ENCODE peak calls at places on chromosomes 5 and 9, in six cellular contexts. One of them, this sample, is unnamed.

GRCh38 chr5:120901199-120901598 is 437.1 kb downstream of the PRR16 start:
- DNase-seq in GM23338: no peak
- DNase-seq in breast epithelium: no peak
- DNase-seq in HepG2: no peak
- DNase-seq in transverse colon: no peak
- DNase-seq in HCT116: no peak
- DNase-seq in this sample: no peak

GRCh38 chr5:169037478-169037877 is 263.5 kb downstream of the SLIT3 start:
- DNase-seq in GM23338: no peak
- DNase-seq in breast epithelium: no peak
- DNase-seq in HepG2: no peak
- DNase-seq in transverse colon: no peak
- DNase-seq in HCT116: no peak
- DNase-seq in this sample: no peak

GRCh38 chr5:90233496-90233895 is 176.1 kb downstream of the CETN3 start:
- DNase-seq in GM23338: no peak
- DNase-seq in breast epithelium: no peak
- DNase-seq in HepG2: no peak
- DNase-seq in transverse colon: no peak
- DNase-seq in HCT116: no peak
- DNase-seq in this sample: no peak

GRCh38 chr5:126852104-126852531 is 75.2 kb downstream of the LMNB1 start:
- DNase-seq in GM23338: peak; percentile 43
- DNase-seq in breast epithelium: no peak
- DNase-seq in HepG2: no peak
- DNase-seq in transverse colon: no peak
- DNase-seq in HCT116: no peak
- DNase-seq in this sample: no peak

GRCh38 chr5:123285122-123286011 is 137.8 kb downstream of the CEP120 start:
- DNase-seq in GM23338: peak; percentile 64
- DNase-seq in breast epithelium: no peak
- DNase-seq in HepG2: no peak
- DNase-seq in transverse colon: no peak
- DNase-seq in HCT116: no peak
- DNase-seq in this sample: no peak

GRCh38 chr5:74174366-74174765 is 466.2 kb downstream of the ENC1 start:
- DNase-seq in GM23338: no peak
- DNase-seq in breast epithelium: no peak
- DNase-seq in HepG2: no peak
- DNase-seq in transverse colon: no peak
- DNase-seq in HCT116: no peak
- DNase-seq in this sample: no peak

GRCh38 chr5:54309237-54309636 is 1.1 kb downstream of the ARL15 start:
- DNase-seq in GM23338: no peak
- DNase-seq in breast epithelium: no peak
- DNase-seq in HepG2: no peak
- DNase-seq in transverse colon: no peak
- DNase-seq in HCT116: no peak
- DNase-seq in this sample: no peak

GRCh38 chr9:4114569-4115505 is 185.0 kb downstream of the GLIS3 start:
- DNase-seq in GM23338: no peak
- DNase-seq in breast epithelium: no peak
- DNase-seq in HepG2: no peak
- DNase-seq in transverse colon: no peak
- DNase-seq in HCT116: no peak
- DNase-seq in this sample: no peak

GRCh38 chr5:177336112-177336511 is 15.4 kb downstream of the LMAN2 start:
- DNase-seq in GM23338: peak; percentile 49
- DNase-seq in breast epithelium: no peak
- DNase-seq in HepG2: peak; percentile 50
- DNase-seq in transverse colon: no peak
- DNase-seq in HCT116: peak; percentile 24
- DNase-seq in this sample: no peak

DNA sequence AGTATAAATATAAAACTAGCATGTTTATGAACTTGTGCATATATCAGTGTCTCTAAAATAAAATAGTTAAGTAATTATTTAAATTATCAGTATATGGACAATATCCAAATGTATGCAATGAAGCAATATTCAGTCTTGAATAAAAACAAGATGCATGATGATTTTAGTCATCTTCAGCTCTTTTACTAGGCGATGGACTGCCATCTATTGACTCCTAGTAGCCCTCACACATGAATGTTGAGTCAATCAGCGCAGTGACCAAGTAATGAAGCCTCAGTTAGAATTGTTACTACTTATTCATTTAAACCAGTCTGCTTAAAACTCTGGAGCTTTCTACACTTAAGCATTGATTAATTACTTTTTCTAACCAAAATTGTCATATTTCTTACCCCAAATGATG is 92.9 kb upstream of the GRHPR start:
- DNase-seq in GM23338: peak; percentile 32
- DNase-seq in breast epithelium: no peak
- DNase-seq in HepG2: no peak
- DNase-seq in transverse colon: no peak
- DNase-seq in HCT116: no peak
- DNase-seq in this sample: peak; percentile 20
- TF ChIP-seq CTCF in GM23338: peak; percentile 58
- TF ChIP-seq CTCF in breast epithelium: no peak
- TF ChIP-seq CTCF in HepG2: peak; percentile 49
- TF ChIP-seq CTCF in transverse colon: no peak
- TF ChIP-seq CTCF in HCT116: peak; percentile 14
- TF ChIP-seq CTCF in this sample: peak; percentile 67

DNA sequence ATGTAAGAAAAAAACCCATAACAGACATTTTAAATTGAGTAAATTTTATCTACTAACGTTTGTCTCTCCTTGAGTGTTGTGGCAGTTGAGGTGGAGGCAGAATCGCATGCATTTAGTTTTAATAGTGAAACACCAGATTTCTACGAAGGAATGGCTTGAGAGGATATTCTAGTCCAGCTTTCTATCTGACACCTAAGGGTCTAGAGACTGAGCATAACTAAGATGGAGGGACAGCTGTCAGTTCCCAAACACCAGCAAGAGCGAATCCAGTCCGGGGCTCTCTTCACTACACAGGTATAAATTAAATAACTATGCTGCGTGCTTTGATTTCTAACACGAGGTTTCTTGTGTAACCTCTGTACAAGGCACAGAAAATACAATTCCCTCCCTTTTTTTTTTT is 1.4 kb downstream of the NCBP1 start:
- DNase-seq in GM23338: no peak
- DNase-seq in breast epithelium: no peak
- DNase-seq in HepG2: no peak
- DNase-seq in transverse colon: no peak
- DNase-seq in HCT116: no peak
- DNase-seq in this sample: no peak
- H3K4me3 ChIP-seq in GM23338: peak overlapping the region; percentile 91
- H3K4me3 ChIP-seq in breast epithelium: no peak overlapping the region
- H3K4me3 ChIP-seq in HepG2: peak overlapping the region; percentile 89
- H3K4me3 ChIP-seq in transverse colon: no peak overlapping the region
- H3K4me3 ChIP-seq in HCT116: peak overlapping the region; percentile 97
- H3K4me3 ChIP-seq in this sample: peak overlapping the region; percentile 87

GRCh38 chr5:57441557-57441956 is 41.1 kb downstream of the ACTBL2 start:
- DNase-seq in GM23338: no peak
- DNase-seq in breast epithelium: no peak
- DNase-seq in HepG2: no peak
- DNase-seq in transverse colon: no peak
- DNase-seq in HCT116: no peak
- DNase-seq in this sample: no peak
- TF ChIP-seq POLR2AphosphoS5 in GM23338: no peak
- TF ChIP-seq POLR2AphosphoS5 in breast epithelium: no peak
- TF ChIP-seq POLR2AphosphoS5 in HepG2: no peak
- TF ChIP-seq POLR2AphosphoS5 in transverse colon: no peak
- TF ChIP-seq POLR2AphosphoS5 in HCT116: no peak
- TF ChIP-seq POLR2AphosphoS5 in this sample: no peak

GRCh38 chr5:13278148-13278547 is 666.3 kb downstream of the DNAH5 start:
- DNase-seq in GM23338: peak; percentile 59
- DNase-seq in breast epithelium: no peak
- DNase-seq in HepG2: no peak
- DNase-seq in transverse colon: no peak
- DNase-seq in HCT116: no peak
- DNase-seq in this sample: no peak
- TF ChIP-seq CTCF in GM23338: peak; percentile 39
- TF ChIP-seq CTCF in breast epithelium: no peak
- TF ChIP-seq CTCF in HepG2: no peak
- TF ChIP-seq CTCF in transverse colon: no peak
- TF ChIP-seq CTCF in HCT116: peak; percentile 34
- TF ChIP-seq CTCF in this sample: peak; percentile 46

This sample was measured in Panc1.